ENCODE peak calls at places on chromosomes 5 and 9, in four cellular contexts. One of them, this sample, is unnamed. For H3K4me1, the result is how much of the 10 kb centered on the place peaks cover.

GRCh38 chr9:93486269-93486668 is 32.9 kb upstream of the FAM120AOS start:
- DNase-seq in heart right ventricle: no peak
- DNase-seq in tibial artery: no peak
- DNase-seq in psoas muscle: no peak
- DNase-seq in this sample: no peak

GRCh38 chr5:114360816-114361723 is 800 bp upstream of the KCNN2 start:
- DNase-seq in heart right ventricle: peak
- DNase-seq in tibial artery: no peak
- DNase-seq in psoas muscle: peak
- DNase-seq in this sample: no peak

GRCh38 chr9:127923771-127924170 is 6.8 kb downstream of the PIP5KL1 start:
- DNase-seq in heart right ventricle: no peak
- DNase-seq in tibial artery: no peak
- DNase-seq in psoas muscle: no peak
- DNase-seq in this sample: no peak

GRCh38 chr5:138603521-138603920 is 28.3 kb upstream of the HSPA9 start:
- DNase-seq in heart right ventricle: no peak
- DNase-seq in tibial artery: no peak
- DNase-seq in psoas muscle: no peak
- DNase-seq in this sample: no peak

GRCh38 chr9:19689324-19690087 is 99.3 kb downstream of the SLC24A2 start:
- DNase-seq in heart right ventricle: no peak
- DNase-seq in tibial artery: no peak
- DNase-seq in psoas muscle: no peak
- DNase-seq in this sample: no peak

GRCh38 chr5:103243665-103244064 is 14.9 kb upstream of the MACIR start:
- DNase-seq in heart right ventricle: no peak
- DNase-seq in tibial artery: no peak
- DNase-seq in psoas muscle: no peak
- DNase-seq in this sample: no peak

GRCh38 chr9:4933177-4933576 is 51.9 kb upstream of the JAK2 start:
- DNase-seq in heart right ventricle: no peak
- DNase-seq in tibial artery: no peak
- DNase-seq in psoas muscle: no peak
- DNase-seq in this sample: peak

GRCh38 chr9:37706290-37706689 is 47.3 kb upstream of the TRMT10B start:
- DNase-seq in heart right ventricle: no peak
- DNase-seq in tibial artery: no peak
- DNase-seq in psoas muscle: no peak
- DNase-seq in this sample: no peak

GRCh38 chr5:149371296-149371962 is 7.7 kb downstream of the IL17B start:
- DNase-seq in heart right ventricle: peak
- DNase-seq in tibial artery: no peak
- DNase-seq in psoas muscle: peak
- DNase-seq in this sample: no peak

GRCh38 chr5:102313907-102314306 is 17.8 kb upstream of the SLCO4C1 start:
- DNase-seq in heart right ventricle: no peak
- DNase-seq in tibial artery: no peak
- DNase-seq in psoas muscle: no peak
- DNase-seq in this sample: no peak

GRCh38 chr9:84583866-84584265 is 85.7 kb upstream of the NTRK2 start:
- DNase-seq in heart right ventricle: no peak
- DNase-seq in tibial artery: no peak
- DNase-seq in psoas muscle: no peak
- DNase-seq in this sample: no peak

GRCh38 chr5:157222506-157223230 is 42.0 kb downstream of the ITK start:
- DNase-seq in heart right ventricle: no peak
- DNase-seq in tibial artery: no peak
- DNase-seq in psoas muscle: no peak
- DNase-seq in this sample: no peak
- H3K27ac ChIP-seq in heart right ventricle: no peak
- H3K27ac ChIP-seq in tibial artery: no peak
- H3K27ac ChIP-seq in psoas muscle: no peak
- H3K27ac ChIP-seq in this sample: no peak

GRCh38 chr9:73046769-73047168 is 93.9 kb upstream of the ALDH1A1 start:
- DNase-seq in heart right ventricle: no peak
- DNase-seq in tibial artery: no peak
- DNase-seq in psoas muscle: no peak
- DNase-seq in this sample: no peak

GRCh38 chr9:73049280-73049679 is 96.4 kb upstream of the ALDH1A1 start:
- DNase-seq in heart right ventricle: no peak
- DNase-seq in tibial artery: no peak
- DNase-seq in psoas muscle: no peak
- DNase-seq in this sample: no peak

GRCh38 chr9:73053543-73053942 is 98.1 kb upstream of the ANXA1 start:
- DNase-seq in heart right ventricle: no peak
- DNase-seq in tibial artery: no peak
- DNase-seq in psoas muscle: no peak
- DNase-seq in this sample: no peak

GRCh38 chr9:73050887-73051550 is 98.2 kb upstream of the ALDH1A1 start:
- DNase-seq in heart right ventricle: peak
- DNase-seq in tibial artery: no peak
- DNase-seq in psoas muscle: no peak
- DNase-seq in this sample: no peak

DNA sequence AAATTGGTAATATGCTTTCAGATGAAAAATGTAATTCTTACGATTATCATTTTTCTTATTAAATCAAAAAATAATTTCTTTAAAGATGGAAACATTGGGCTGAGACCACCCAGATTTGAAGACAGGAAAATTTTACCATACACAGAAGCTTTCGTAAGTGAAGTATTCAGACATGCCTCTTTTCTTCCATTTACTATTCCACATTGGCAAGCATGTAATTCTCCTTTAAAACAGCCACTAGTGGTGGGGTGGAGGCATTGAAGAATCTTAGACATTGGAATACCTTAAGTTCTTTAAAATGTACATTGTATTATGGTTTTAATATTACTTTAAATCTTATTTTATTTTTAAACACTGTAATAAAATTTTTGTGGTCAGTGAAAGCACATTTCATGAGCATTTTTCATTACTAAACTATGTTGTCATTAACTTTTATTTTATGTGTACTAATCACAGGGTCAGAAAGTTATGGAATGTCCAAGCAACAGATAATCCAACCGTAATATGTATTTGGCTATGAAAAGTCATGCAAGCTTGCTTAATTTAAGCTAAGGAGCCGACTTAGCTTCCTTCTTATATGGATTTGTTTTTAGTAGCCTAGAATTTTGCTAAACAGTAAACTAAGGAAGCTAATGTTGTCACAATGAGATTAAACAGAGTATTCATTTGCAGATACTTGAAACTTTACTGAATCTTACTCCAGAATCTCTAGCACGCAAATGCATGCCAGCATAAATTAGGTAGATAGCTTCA is 97.4 kb upstream of the ALDH1A1 start:
- DNase-seq in heart right ventricle: no peak
- DNase-seq in tibial artery: no peak
- DNase-seq in psoas muscle: no peak
- DNase-seq in this sample: no peak
- TF ChIP-seq CTCF in heart right ventricle: no peak
- TF ChIP-seq CTCF in tibial artery: no peak
- TF ChIP-seq CTCF in psoas muscle: no peak
- TF ChIP-seq CTCF in this sample: peak

GRCh38 chr5:112525217-112525616 is 106.1 kb upstream of the EPB41L4A start:
- DNase-seq in heart right ventricle: no peak
- DNase-seq in tibial artery: no peak
- DNase-seq in psoas muscle: no peak
- DNase-seq in this sample: no peak
- H3K4me1 ChIP-seq in heart right ventricle: under half
- H3K4me1 ChIP-seq in tibial artery: under half
- H3K4me1 ChIP-seq in psoas muscle: under half
- H3K4me1 ChIP-seq in this sample: under half

GRCh38 chr9:16726023-16726422 is 144.4 kb downstream of the BNC2 start:
- DNase-seq in heart right ventricle: no peak
- DNase-seq in tibial artery: no peak
- DNase-seq in psoas muscle: no peak
- DNase-seq in this sample: no peak

GRCh38 chr9:16728128-16728505 is 142.4 kb downstream of the BNC2 start:
- DNase-seq in heart right ventricle: no peak
- DNase-seq in tibial artery: no peak
- DNase-seq in psoas muscle: no peak
- DNase-seq in this sample: no peak

GRCh38 chr9:16729656-16730055 is 140.8 kb downstream of the BNC2 start:
- DNase-seq in heart right ventricle: no peak
- DNase-seq in tibial artery: no peak
- DNase-seq in psoas muscle: no peak
- DNase-seq in this sample: no peak

GRCh38 chr9:16726718-16727451 is 143.6 kb downstream of the BNC2 start:
- DNase-seq in heart right ventricle: peak
- DNase-seq in tibial artery: peak
- DNase-seq in psoas muscle: peak
- DNase-seq in this sample: no peak

GRCh38 chr9:16727452-16728127 is 142.9 kb downstream of the BNC2 start:
- DNase-seq in heart right ventricle: no peak
- DNase-seq in tibial artery: no peak
- DNase-seq in psoas muscle: no peak
- DNase-seq in this sample: no peak
- H3K27ac ChIP-seq in heart right ventricle: peak
- H3K27ac ChIP-seq in tibial artery: peak
- H3K27ac ChIP-seq in psoas muscle: peak
- H3K27ac ChIP-seq in this sample: peak

GRCh38 chr5:146519554-146519953 is 3.6 kb upstream of the GPR151 start:
- DNase-seq in heart right ventricle: no peak
- DNase-seq in tibial artery: no peak
- DNase-seq in psoas muscle: no peak
- DNase-seq in this sample: no peak

GRCh38 chr5:146513462-146513861 is 2.5 kb downstream of the GPR151 start:
- DNase-seq in heart right ventricle: no peak
- DNase-seq in tibial artery: no peak
- DNase-seq in psoas muscle: no peak
- DNase-seq in this sample: no peak

GRCh38 chr5:146516151-146516475 is at the start of gene GPR151:
- DNase-seq in heart right ventricle: no peak
- DNase-seq in tibial artery: no peak
- DNase-seq in psoas muscle: no peak
- DNase-seq in this sample: no peak

GRCh38 chr5:146514575-146514974 is 1.4 kb downstream of the GPR151 start:
- DNase-seq in heart right ventricle: no peak
- DNase-seq in tibial artery: no peak
- DNase-seq in psoas muscle: no peak
- DNase-seq in this sample: no peak

DNA sequence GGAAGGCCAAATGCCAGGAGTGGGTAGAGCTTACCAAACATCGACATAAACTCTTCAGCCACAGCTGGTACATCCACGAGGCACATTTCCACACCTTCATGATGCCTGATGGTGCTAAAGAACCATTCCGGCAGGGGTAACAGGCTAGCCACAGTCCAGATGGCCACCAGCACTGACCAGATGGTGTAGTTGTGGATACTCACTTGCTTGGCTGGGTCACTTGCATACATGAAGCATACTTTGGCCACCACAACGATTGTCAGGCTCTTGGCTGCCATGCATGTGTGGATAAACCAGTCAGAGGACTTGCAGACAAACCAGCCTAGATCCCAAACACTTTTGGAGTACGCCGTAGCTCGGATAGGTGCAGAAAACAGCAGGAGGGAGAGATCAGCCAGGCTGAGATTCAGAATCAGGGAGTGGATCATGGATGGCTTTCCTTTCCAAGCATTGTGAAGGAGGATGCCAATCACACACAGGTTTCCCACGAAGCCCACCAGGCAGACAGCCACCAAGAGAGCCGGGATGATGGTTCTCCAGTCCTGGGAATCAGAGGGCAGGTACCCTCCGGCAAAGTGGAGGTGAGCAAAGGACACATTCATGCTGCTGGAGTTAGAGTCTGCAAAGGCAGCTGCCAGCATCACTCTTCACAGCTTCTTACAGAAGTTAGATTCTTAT is 378 bp downstream of the GPR151 start:
- DNase-seq in heart right ventricle: no peak
- DNase-seq in tibial artery: no peak
- DNase-seq in psoas muscle: no peak
- DNase-seq in this sample: no peak
- TF ChIP-seq CTCF in heart right ventricle: no peak
- TF ChIP-seq CTCF in tibial artery: no peak
- TF ChIP-seq CTCF in psoas muscle: no peak
- TF ChIP-seq CTCF in this sample: no peak

DNA sequence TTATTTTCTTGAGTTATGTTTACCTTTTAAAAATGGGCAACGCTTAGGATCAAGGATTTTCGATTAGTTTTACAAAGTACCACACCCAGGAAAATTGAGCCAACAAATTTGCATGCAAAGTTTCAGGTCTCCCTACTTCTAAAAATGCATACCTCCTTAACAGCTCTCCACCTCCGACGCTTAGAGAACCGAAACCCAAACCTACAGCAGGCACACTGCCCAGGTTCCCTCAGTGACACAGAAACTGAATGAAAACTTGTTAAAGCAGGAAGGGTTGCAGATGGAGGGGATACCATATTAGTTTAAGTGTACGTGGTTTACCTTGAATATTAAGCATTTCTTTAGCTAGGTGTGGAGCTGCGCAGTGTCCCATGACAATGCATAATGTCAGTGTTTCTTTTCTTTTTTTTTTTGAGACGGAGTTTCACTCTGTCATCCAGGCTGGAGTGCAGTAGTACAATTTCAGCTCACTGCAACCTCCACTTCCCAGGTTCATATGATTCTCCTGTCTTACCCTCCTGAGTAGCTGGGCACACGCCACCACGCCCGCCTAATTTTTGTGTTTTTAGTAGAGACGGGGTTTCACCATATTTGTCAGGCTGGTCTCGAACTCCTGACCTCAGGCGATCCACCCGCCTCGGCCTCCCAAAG is 1.6 kb upstream of the SUB1 start:
- DNase-seq in heart right ventricle: no peak
- DNase-seq in tibial artery: no peak
- DNase-seq in psoas muscle: no peak
- DNase-seq in this sample: no peak
- H3K4me1 ChIP-seq in heart right ventricle: under half
- H3K4me1 ChIP-seq in tibial artery: under half
- H3K4me1 ChIP-seq in psoas muscle: under half
- H3K4me1 ChIP-seq in this sample: under half

GRCh38 chr9:121393318-121393717 is 23.3 kb upstream of the STOM start:
- DNase-seq in heart right ventricle: no peak
- DNase-seq in tibial artery: no peak
- DNase-seq in psoas muscle: no peak
- DNase-seq in this sample: peak
- H3K27ac ChIP-seq in heart right ventricle: no peak
- H3K27ac ChIP-seq in tibial artery: no peak
- H3K27ac ChIP-seq in psoas muscle: no peak
- H3K27ac ChIP-seq in this sample: peak